ENCODE peak calls at places on chromosome 10, in five cellular contexts. One of them, this sample, is unnamed.
A peak's percentile ranks its signal among the peaks of the same experiment; 100 is the strongest.

GRCh38 chr10:126839094-126839761 is 66.0 kb upstream of the DOCK1 start:
- DNase-seq in activated CD4-positive, alpha-beta T cell treated with anti-CD3 and anti-CD28 coated beads, Interleukin-2, amount 50 U/mL, for 1 hour: no peak
- DNase-seq in psoas muscle: no peak
- DNase-seq in ELR: no peak
- DNase-seq in tibial artery: no peak
- DNase-seq in this sample: no peak

GRCh38 chr10:43099928-43100327 is 23.1 kb downstream of the RET start:
- DNase-seq in activated CD4-positive, alpha-beta T cell treated with anti-CD3 and anti-CD28 coated beads, Interleukin-2, amount 50 U/mL, for 1 hour: no peak
- DNase-seq in psoas muscle: no peak
- DNase-seq in ELR: no peak
- DNase-seq in tibial artery: no peak
- DNase-seq in this sample: no peak

GRCh38 chr10:49403363-49403762 is 7.5 kb upstream of the DRGX start:
- DNase-seq in psoas muscle: no peak
- DNase-seq in ELR: no peak
- DNase-seq in activated CD4-positive, alpha-beta T cell treated with anti-CD3 and anti-CD28 coated beads, Interleukin-2, amount 50 U/mL, for 1 hour: no peak
- DNase-seq in tibial artery: no peak
- DNase-seq in this sample: no peak

GRCh38 chr10:92965314-92965713 is 95.3 kb upstream of the CYP26C1 start:
- DNase-seq in activated CD4-positive, alpha-beta T cell treated with anti-CD3 and anti-CD28 coated beads, Interleukin-2, amount 50 U/mL, for 1 hour: no peak
- DNase-seq in ELR: peak; percentile 79
- DNase-seq in tibial artery: no peak
- DNase-seq in psoas muscle: no peak
- DNase-seq in this sample: peak; percentile 61

GRCh38 chr10:91885362-91886079 is 23.8 kb downstream of the FGFBP3 start:
- DNase-seq in activated CD4-positive, alpha-beta T cell treated with anti-CD3 and anti-CD28 coated beads, Interleukin-2, amount 50 U/mL, for 1 hour: no peak
- DNase-seq in tibial artery: no peak
- DNase-seq in psoas muscle: no peak
- DNase-seq in ELR: no peak
- DNase-seq in this sample: no peak

GRCh38 chr10:5343979-5344378 is 20.8 kb upstream of the UCN3 start:
- DNase-seq in tibial artery: no peak
- DNase-seq in activated CD4-positive, alpha-beta T cell treated with anti-CD3 and anti-CD28 coated beads, Interleukin-2, amount 50 U/mL, for 1 hour: no peak
- DNase-seq in psoas muscle: no peak
- DNase-seq in ELR: no peak
- DNase-seq in this sample: no peak

GRCh38 chr10:113921571-113922370 is 67.3 kb downstream of the NHLRC2 start:
- DNase-seq in activated CD4-positive, alpha-beta T cell treated with anti-CD3 and anti-CD28 coated beads, Interleukin-2, amount 50 U/mL, for 1 hour: no peak
- DNase-seq in ELR: no peak
- DNase-seq in psoas muscle: no peak
- DNase-seq in tibial artery: no peak
- DNase-seq in this sample: no peak

GRCh38 chr10:557792-558328 is 131.6 kb downstream of the DIP2C start:
- DNase-seq in psoas muscle: no peak
- DNase-seq in ELR: peak; percentile 19
- DNase-seq in tibial artery: no peak
- DNase-seq in activated CD4-positive, alpha-beta T cell treated with anti-CD3 and anti-CD28 coated beads, Interleukin-2, amount 50 U/mL, for 1 hour: no peak
- DNase-seq in this sample: no peak

GRCh38 chr10:23439452-23439919 is 611 bp downstream of the OTUD1 start:
- DNase-seq in activated CD4-positive, alpha-beta T cell treated with anti-CD3 and anti-CD28 coated beads, Interleukin-2, amount 50 U/mL, for 1 hour: no peak
- DNase-seq in ELR: peak; percentile 37
- DNase-seq in tibial artery: no peak
- DNase-seq in psoas muscle: no peak
- DNase-seq in this sample: peak; percentile 22

GRCh38 chr10:121268363-121268762 is 329.9 kb downstream of the FGFR2 start:
- DNase-seq in tibial artery: no peak
- DNase-seq in psoas muscle: no peak
- DNase-seq in ELR: no peak
- DNase-seq in activated CD4-positive, alpha-beta T cell treated with anti-CD3 and anti-CD28 coated beads, Interleukin-2, amount 50 U/mL, for 1 hour: no peak
- DNase-seq in this sample: no peak

GRCh38 chr10:97079157-97079435 is 106.7 kb downstream of the SLIT1 start:
- DNase-seq in ELR: no peak
- DNase-seq in activated CD4-positive, alpha-beta T cell treated with anti-CD3 and anti-CD28 coated beads, Interleukin-2, amount 50 U/mL, for 1 hour: no peak
- DNase-seq in tibial artery: no peak
- DNase-seq in psoas muscle: no peak
- DNase-seq in this sample: no peak

GRCh38 chr10:35416628-35417625 is 80.6 kb downstream of the CCNY start:
- DNase-seq in activated CD4-positive, alpha-beta T cell treated with anti-CD3 and anti-CD28 coated beads, Interleukin-2, amount 50 U/mL, for 1 hour: no peak
- DNase-seq in psoas muscle: no peak
- DNase-seq in ELR: no peak
- DNase-seq in tibial artery: no peak
- DNase-seq in this sample: no peak

GRCh38 chr10:60914676-60915075 is 29.3 kb downstream of the RHOBTB1 start:
- DNase-seq in tibial artery: peak; percentile 79
- DNase-seq in ELR: peak; percentile 45
- DNase-seq in activated CD4-positive, alpha-beta T cell treated with anti-CD3 and anti-CD28 coated beads, Interleukin-2, amount 50 U/mL, for 1 hour: no peak
- DNase-seq in psoas muscle: no peak
- DNase-seq in this sample: peak; percentile 97

GRCh38 chr10:80211786-80212185 is 6.4 kb upstream of the ANXA11 start:
- DNase-seq in activated CD4-positive, alpha-beta T cell treated with anti-CD3 and anti-CD28 coated beads, Interleukin-2, amount 50 U/mL, for 1 hour: no peak
- DNase-seq in psoas muscle: no peak
- DNase-seq in tibial artery: no peak
- DNase-seq in ELR: no peak
- DNase-seq in this sample: no peak

GRCh38 chr10:23556727-23557440 is 118.0 kb downstream of the OTUD1 start:
- DNase-seq in ELR: peak; percentile 82
- DNase-seq in tibial artery: no peak
- DNase-seq in psoas muscle: no peak
- DNase-seq in activated CD4-positive, alpha-beta T cell treated with anti-CD3 and anti-CD28 coated beads, Interleukin-2, amount 50 U/mL, for 1 hour: no peak
- DNase-seq in this sample: peak; percentile 64

GRCh38 chr10:99522511-99523250 is 10.1 kb upstream of the NKX2-3 start:
- DNase-seq in psoas muscle: no peak
- DNase-seq in tibial artery: no peak
- DNase-seq in activated CD4-positive, alpha-beta T cell treated with anti-CD3 and anti-CD28 coated beads, Interleukin-2, amount 50 U/mL, for 1 hour: no peak
- DNase-seq in ELR: no peak
- DNase-seq in this sample: no peak

GRCh38 chr10:78729810-78730209 is 339.0 kb upstream of the ZMIZ1 start:
- DNase-seq in psoas muscle: no peak
- DNase-seq in tibial artery: no peak
- DNase-seq in ELR: no peak
- DNase-seq in activated CD4-positive, alpha-beta T cell treated with anti-CD3 and anti-CD28 coated beads, Interleukin-2, amount 50 U/mL, for 1 hour: no peak
- DNase-seq in this sample: no peak

GRCh38 chr10:6347391-6347951 is 144.7 kb downstream of the PFKFB3 start:
- DNase-seq in tibial artery: no peak
- DNase-seq in activated CD4-positive, alpha-beta T cell treated with anti-CD3 and anti-CD28 coated beads, Interleukin-2, amount 50 U/mL, for 1 hour: peak; percentile 52
- DNase-seq in ELR: peak; percentile 32
- DNase-seq in psoas muscle: peak; percentile 36
- DNase-seq in this sample: no peak

GRCh38 chr10:70615784-70616511 is 13.4 kb upstream of the PRF1 start:
- DNase-seq in tibial artery: no peak
- DNase-seq in activated CD4-positive, alpha-beta T cell treated with anti-CD3 and anti-CD28 coated beads, Interleukin-2, amount 50 U/mL, for 1 hour: no peak
- DNase-seq in ELR: peak; percentile 36
- DNase-seq in psoas muscle: no peak
- DNase-seq in this sample: no peak

GRCh38 chr10:67936416-67936815 is 52.0 kb downstream of the SIRT1 start:
- DNase-seq in tibial artery: no peak
- DNase-seq in activated CD4-positive, alpha-beta T cell treated with anti-CD3 and anti-CD28 coated beads, Interleukin-2, amount 50 U/mL, for 1 hour: no peak
- DNase-seq in psoas muscle: no peak
- DNase-seq in ELR: no peak
- DNase-seq in this sample: peak; percentile 67

GRCh38 chr10:28909875-28910274 is 232.6 kb downstream of the BAMBI start:
- DNase-seq in tibial artery: no peak
- DNase-seq in activated CD4-positive, alpha-beta T cell treated with anti-CD3 and anti-CD28 coated beads, Interleukin-2, amount 50 U/mL, for 1 hour: no peak
- DNase-seq in psoas muscle: no peak
- DNase-seq in ELR: no peak
- DNase-seq in this sample: no peak

GRCh38 chr10:8041284-8042031 is 13.0 kb upstream of the GATA3 start:
- DNase-seq in tibial artery: no peak
- DNase-seq in psoas muscle: no peak
- DNase-seq in ELR: no peak
- DNase-seq in activated CD4-positive, alpha-beta T cell treated with anti-CD3 and anti-CD28 coated beads, Interleukin-2, amount 50 U/mL, for 1 hour: no peak
- DNase-seq in this sample: no peak

GRCh38 chr10:95295031-95295755 is 4.4 kb upstream of the PDLIM1 start:
- DNase-seq in tibial artery: peak; percentile 41
- DNase-seq in activated CD4-positive, alpha-beta T cell treated with anti-CD3 and anti-CD28 coated beads, Interleukin-2, amount 50 U/mL, for 1 hour: peak; percentile 9
- DNase-seq in psoas muscle: peak; percentile 77
- DNase-seq in ELR: peak; percentile 52
- DNase-seq in this sample: peak; percentile 78

GRCh38 chr10:24415455-24416169 is 206.7 kb downstream of the KIAA1217 start:
- DNase-seq in ELR: no peak
- DNase-seq in tibial artery: peak; percentile 53
- DNase-seq in psoas muscle: peak; percentile 96
- DNase-seq in activated CD4-positive, alpha-beta T cell treated with anti-CD3 and anti-CD28 coated beads, Interleukin-2, amount 50 U/mL, for 1 hour: no peak
- DNase-seq in this sample: peak; percentile 78

GRCh38 chr10:95745487-95745886 is 10.5 kb upstream of the ENTPD1 start:
- DNase-seq in tibial artery: no peak
- DNase-seq in ELR: no peak
- DNase-seq in activated CD4-positive, alpha-beta T cell treated with anti-CD3 and anti-CD28 coated beads, Interleukin-2, amount 50 U/mL, for 1 hour: no peak
- DNase-seq in psoas muscle: no peak
- DNase-seq in this sample: no peak

GRCh38 chr10:74099836-74100235 is 50.8 kb downstream of the AP3M1 start:
- DNase-seq in tibial artery: no peak
- DNase-seq in psoas muscle: no peak
- DNase-seq in ELR: no peak
- DNase-seq in activated CD4-positive, alpha-beta T cell treated with anti-CD3 and anti-CD28 coated beads, Interleukin-2, amount 50 U/mL, for 1 hour: no peak
- DNase-seq in this sample: no peak

GRCh38 chr10:36281871-36282331 is 639.8 kb upstream of the FZD8 start:
- DNase-seq in psoas muscle: no peak
- DNase-seq in ELR: no peak
- DNase-seq in activated CD4-positive, alpha-beta T cell treated with anti-CD3 and anti-CD28 coated beads, Interleukin-2, amount 50 U/mL, for 1 hour: no peak
- DNase-seq in tibial artery: no peak
- DNase-seq in this sample: peak; percentile 21

GRCh38 chr10:58892039-58892665 is 284.3 kb upstream of the PHYHIPL start:
- DNase-seq in ELR: no peak
- DNase-seq in activated CD4-positive, alpha-beta T cell treated with anti-CD3 and anti-CD28 coated beads, Interleukin-2, amount 50 U/mL, for 1 hour: no peak
- DNase-seq in psoas muscle: no peak
- DNase-seq in tibial artery: no peak
- DNase-seq in this sample: no peak

GRCh38 chr10:60943372-60944158 is 420 bp downstream of the RHOBTB1 start:
- DNase-seq in psoas muscle: peak; percentile 79
- DNase-seq in activated CD4-positive, alpha-beta T cell treated with anti-CD3 and anti-CD28 coated beads, Interleukin-2, amount 50 U/mL, for 1 hour: peak; percentile 1
- DNase-seq in tibial artery: peak; percentile 65
- DNase-seq in ELR: peak; percentile 51
- DNase-seq in this sample: peak; percentile 62

This sample was measured in iris pigment epithelial cell.